ENCODE peak calls at places on chromosomes 12 and 14, in six cellular contexts. One of them, this sample, is unnamed.

GRCh38 chr12:124667671-124668337 is 100.4 kb upstream of the NCOR2 start:
- DNase-seq in LNCaP clone FGC: no peak
- DNase-seq in LoVo: no peak
- DNase-seq in fibroblast of lung: no peak
- DNase-seq in fibroblast of gingiva: no peak
- DNase-seq in psoas muscle: no peak
- DNase-seq in this sample: no peak

GRCh38 chr14:32372154-32372553 is 43.1 kb downstream of the AKAP6 start:
- DNase-seq in fibroblast of gingiva: peak
- DNase-seq in psoas muscle: no peak
- DNase-seq in LNCaP clone FGC: no peak
- DNase-seq in LoVo: no peak
- DNase-seq in fibroblast of lung: peak
- DNase-seq in this sample: no peak

GRCh38 chr14:102231476-102232347 is 73.3 kb downstream of the MOK start:
- DNase-seq in LNCaP clone FGC: no peak
- DNase-seq in fibroblast of lung: no peak
- DNase-seq in fibroblast of gingiva: no peak
- DNase-seq in psoas muscle: no peak
- DNase-seq in LoVo: no peak
- DNase-seq in this sample: no peak

GRCh38 chr14:82075566-82075965 is 541.9 kb upstream of the SEL1L start:
- DNase-seq in fibroblast of lung: no peak
- DNase-seq in psoas muscle: no peak
- DNase-seq in LoVo: peak
- DNase-seq in LNCaP clone FGC: peak
- DNase-seq in fibroblast of gingiva: no peak
- DNase-seq in this sample: peak

GRCh38 chr14:75469606-75470237 is 41.9 kb downstream of the JDP2 start:
- DNase-seq in fibroblast of gingiva: peak
- DNase-seq in psoas muscle: peak
- DNase-seq in LoVo: no peak
- DNase-seq in fibroblast of lung: no peak
- DNase-seq in LNCaP clone FGC: peak
- DNase-seq in this sample: no peak

GRCh38 chr14:32468955-32469354 is 139.9 kb downstream of the AKAP6 start:
- DNase-seq in LNCaP clone FGC: no peak
- DNase-seq in psoas muscle: no peak
- DNase-seq in LoVo: peak
- DNase-seq in fibroblast of lung: peak
- DNase-seq in fibroblast of gingiva: peak
- DNase-seq in this sample: no peak

GRCh38 chr12:56880416-56881035 is 53.7 kb downstream of the SDR9C7 start:
- DNase-seq in LoVo: no peak
- DNase-seq in psoas muscle: no peak
- DNase-seq in LNCaP clone FGC: no peak
- DNase-seq in fibroblast of lung: no peak
- DNase-seq in fibroblast of gingiva: no peak
- DNase-seq in this sample: no peak

GRCh38 chr12:19759229-19759628 is 319.9 kb downstream of the AEBP2 start:
- DNase-seq in LNCaP clone FGC: no peak
- DNase-seq in psoas muscle: no peak
- DNase-seq in fibroblast of lung: peak
- DNase-seq in fibroblast of gingiva: peak
- DNase-seq in LoVo: no peak
- DNase-seq in this sample: no peak

GRCh38 chr12:31524791-31525495 is 66.0 kb downstream of the DENND5B start:
- DNase-seq in fibroblast of lung: peak
- DNase-seq in fibroblast of gingiva: peak
- DNase-seq in LoVo: no peak
- DNase-seq in psoas muscle: no peak
- DNase-seq in LNCaP clone FGC: no peak
- DNase-seq in this sample: no peak

GRCh38 chr14:104477117-104477623 is 102.4 kb upstream of the C14orf180 start:
- DNase-seq in fibroblast of gingiva: no peak
- DNase-seq in fibroblast of lung: no peak
- DNase-seq in psoas muscle: no peak
- DNase-seq in LNCaP clone FGC: no peak
- DNase-seq in LoVo: no peak
- DNase-seq in this sample: no peak

GRCh38 chr14:91193069-91193468 is 51.4 kb downstream of the GPR68 start:
- DNase-seq in LoVo: no peak
- DNase-seq in fibroblast of lung: no peak
- DNase-seq in fibroblast of gingiva: no peak
- DNase-seq in LNCaP clone FGC: no peak
- DNase-seq in psoas muscle: no peak
- DNase-seq in this sample: no peak

GRCh38 chr12:6322352-6322751 is 11.9 kb downstream of the PLEKHG6 start:
- DNase-seq in psoas muscle: no peak
- DNase-seq in LNCaP clone FGC: no peak
- DNase-seq in fibroblast of lung: no peak
- DNase-seq in fibroblast of gingiva: no peak
- DNase-seq in LoVo: no peak
- DNase-seq in this sample: no peak

GRCh38 chr12:116303929-116304328 is 26.4 kb upstream of the MED13L start:
- DNase-seq in LoVo: no peak
- DNase-seq in psoas muscle: no peak
- DNase-seq in LNCaP clone FGC: no peak
- DNase-seq in fibroblast of lung: peak
- DNase-seq in fibroblast of gingiva: peak
- DNase-seq in this sample: no peak

GRCh38 chr14:104237651-104238423 is 99.5 kb downstream of the KIF26A start:
- DNase-seq in LoVo: no peak
- DNase-seq in fibroblast of gingiva: no peak
- DNase-seq in LNCaP clone FGC: no peak
- DNase-seq in fibroblast of lung: no peak
- DNase-seq in psoas muscle: no peak
- DNase-seq in this sample: peak

GRCh38 chr12:50661300-50662120 is 102.4 kb upstream of the ATF1 start:
- DNase-seq in LoVo: no peak
- DNase-seq in fibroblast of lung: no peak
- DNase-seq in LNCaP clone FGC: no peak
- DNase-seq in psoas muscle: no peak
- DNase-seq in fibroblast of gingiva: no peak
- DNase-seq in this sample: no peak

GRCh38 chr12:2596441-2596840 is 198.3 kb upstream of the FKBP4 start:
- DNase-seq in fibroblast of gingiva: no peak
- DNase-seq in LoVo: no peak
- DNase-seq in psoas muscle: no peak
- DNase-seq in LNCaP clone FGC: no peak
- DNase-seq in fibroblast of lung: no peak
- DNase-seq in this sample: no peak

GRCh38 chr14:96821501-96821900 is 24.3 kb downstream of the VRK1 start:
- DNase-seq in psoas muscle: no peak
- DNase-seq in LoVo: no peak
- DNase-seq in fibroblast of lung: no peak
- DNase-seq in fibroblast of gingiva: no peak
- DNase-seq in LNCaP clone FGC: no peak
- DNase-seq in this sample: no peak

GRCh38 chr12:54206807-54207206 is 18.0 kb upstream of the SMUG1 start:
- DNase-seq in LoVo: no peak
- DNase-seq in psoas muscle: no peak
- DNase-seq in LNCaP clone FGC: no peak
- DNase-seq in fibroblast of gingiva: no peak
- DNase-seq in fibroblast of lung: no peak
- DNase-seq in this sample: no peak

GRCh38 chr12:27922591-27923139 is 49.9 kb downstream of the PTHLH start:
- DNase-seq in fibroblast of lung: peak
- DNase-seq in fibroblast of gingiva: peak
- DNase-seq in LNCaP clone FGC: peak
- DNase-seq in psoas muscle: no peak
- DNase-seq in LoVo: peak
- DNase-seq in this sample: no peak

GRCh38 chr14:92253381-92253894 is 69.5 kb upstream of the SLC24A4 start:
- DNase-seq in fibroblast of lung: no peak
- DNase-seq in psoas muscle: no peak
- DNase-seq in fibroblast of gingiva: no peak
- DNase-seq in LNCaP clone FGC: no peak
- DNase-seq in LoVo: no peak
- DNase-seq in this sample: no peak

GRCh38 chr12:89621511-89621910 is 87.1 kb downstream of the ATP2B1 start:
- DNase-seq in LoVo: no peak
- DNase-seq in fibroblast of lung: no peak
- DNase-seq in LNCaP clone FGC: no peak
- DNase-seq in fibroblast of gingiva: no peak
- DNase-seq in psoas muscle: no peak
- DNase-seq in this sample: no peak

GRCh38 chr14:79256311-79256879 is 954.9 kb downstream of the DIO2 start:
- DNase-seq in psoas muscle: no peak
- DNase-seq in fibroblast of lung: no peak
- DNase-seq in fibroblast of gingiva: no peak
- DNase-seq in LoVo: no peak
- DNase-seq in LNCaP clone FGC: no peak
- DNase-seq in this sample: no peak

GRCh38 chr14:32933943-32934890 is 4.5 kb upstream of the NPAS3 start:
- DNase-seq in fibroblast of lung: peak
- DNase-seq in fibroblast of gingiva: peak
- DNase-seq in LoVo: no peak
- DNase-seq in psoas muscle: peak
- DNase-seq in LNCaP clone FGC: no peak
- DNase-seq in this sample: peak